ENCODE peak calls at places on chromosomes 1 and 21, in ten cellular contexts. Z, P, N, I, U, G, W, K, S and H are unnamed samples.

GRCh38 chr1:200917291-200917817 is 22.7 kb downstream of the INAVA start:
- DNase-seq in Z (no peak), S (no peak), P (no peak), N (no peak), K (no peak), I (peak), U (no peak), G (no peak), W (no peak), H (no peak)

GRCh38 chr1:7983086-7983778 is 21.7 kb downstream of the PARK7 start:
- DNase-seq in Z (no peak), K (no peak), P (no peak), I (no peak), U (no peak), S (no peak), N (no peak), W (no peak), G (no peak), H (no peak)

GRCh38 chr1:2923351-2923750 is 97.9 kb upstream of the ACTRT2 start:
- DNase-seq in K (no peak), Z (no peak), G (no peak), U (no peak), W (no peak), N (no peak), P (no peak), I (no peak), S (no peak), H (no peak)

GRCh38 chr1:29736582-29737188 is 500.4 kb downstream of the PTPRU start:
- DNase-seq in I (no peak), P (no peak), Z (peak), U (no peak), N (peak), K (no peak), G (no peak), S (no peak), W (peak), H (peak)

GRCh38 chr21:45482899-45483821 is 59.1 kb downstream of the SLC19A1 start:
- DNase-seq in G (peak), K (no peak), Z (peak), U (no peak), S (no peak), W (no peak), N (no peak), I (peak), P (no peak), H (peak)

GRCh38 chr21:46265736-46266525 is 19.5 kb downstream of the MCM3AP start:
- DNase-seq in G (no peak), Z (no peak), U (no peak), K (no peak), P (no peak), N (no peak), S (no peak), I (no peak), W (no peak), H (no peak)

GRCh38 chr21:42461881-42462877 is 33.8 kb downstream of the RSPH1 start:
- DNase-seq in U (no peak), Z (no peak), K (no peak), P (no peak), I (peak), W (no peak), S (no peak), G (no peak), N (no peak), H (peak)

GRCh38 chr1:241857131-241857530 is 9.1 kb downstream of the EXO1 start:
- DNase-seq in P (no peak), G (no peak), K (peak), W (no peak), Z (no peak), I (no peak), S (no peak), N (no peak), U (no peak), H (no peak)

GRCh38 chr1:164651378-164651951 is 92.5 kb downstream of the PBX1 start:
- DNase-seq in U (no peak), W (no peak), I (no peak), G (no peak), K (no peak), N (peak), Z (peak), P (no peak), S (no peak), H (peak)

GRCh38 chr1:184485731-184486723 is 99.2 kb downstream of the C1orf21 start:
- DNase-seq in K (no peak), N (no peak), G (no peak), W (no peak), Z (no peak), I (no peak), U (no peak), P (no peak), S (no peak), H (no peak)

GRCh38 chr1:8987881-8988617 is 38.2 kb downstream of the SLC2A7 start:
- DNase-seq in N (peak), S (no peak), K (peak), Z (peak), W (no peak), I (peak), G (peak), U (no peak), P (peak), H (peak)

GRCh38 chr21:33334824-33335223 is 10.1 kb downstream of the IFNAR1 start:
- DNase-seq in N (no peak), I (no peak), S (no peak), W (no peak), U (no peak), G (no peak), K (no peak), Z (no peak), P (no peak), H (no peak)

GRCh38 chr1:184906771-184907170 is 67.5 kb downstream of the NIBAN1 start:
- DNase-seq in U (no peak), G (no peak), P (no peak), Z (no peak), I (no peak), S (no peak), W (no peak), N (no peak), K (no peak), H (no peak)